ENCODE peak calls at places on chromosomes 6 and 20, in four cellular contexts. D, M, Z and L are unnamed samples.

GRCh38 chr6:56652231-56652630 is 9.5 kb upstream of the DST start:
- DNase-seq in M (no peak), Z (no peak), D (peak; percentile 80), L (no peak)

GRCh38 chr6:162198925-162199324 is 528.6 kb downstream of the PRKN start:
- DNase-seq in D (no peak), M (no peak), Z (no peak), L (no peak)

GRCh38 chr6:152634773-152635172 is 2.4 kb downstream of the SYNE1 start:
- DNase-seq in D (no peak), M (no peak), Z (no peak), L (no peak)

GRCh38 chr6:126804255-126805064 is 314.0 kb upstream of the RSPO3 start:
- DNase-seq in M (no peak), Z (peak; percentile 60), D (peak; percentile 58), L (no peak)

GRCh38 chr6:13511913-13512717 is 24.7 kb upstream of the GFOD1 start:
- DNase-seq in M (no peak), D (no peak), Z (no peak), L (peak; percentile 82)

GRCh38 chr6:158955265-158955664 is 44.7 kb downstream of the RSPH3 start:
- DNase-seq in Z (no peak), D (no peak), M (no peak), L (no peak)

GRCh38 chr6:147676468-147676867 is 168.0 kb downstream of the SAMD5 start:
- DNase-seq in Z (no peak), D (no peak), M (no peak), L (no peak)

GRCh38 chr20:41213150-41213820 is 75.9 kb downstream of the PLCG1 start:
- DNase-seq in M (no peak), D (peak; percentile 55), Z (peak; percentile 33), L (no peak)

GRCh38 chr20:1185781-1186334 is 1.1 kb upstream of the TMEM74B start:
- DNase-seq in M (no peak), Z (peak; percentile 42), D (peak; percentile 36), L (peak; percentile 37)

GRCh38 chr6:83071023-83071422 is 3.6 kb downstream of the DOP1A start:
- DNase-seq in Z (no peak), M (no peak), D (no peak), L (no peak)

GRCh38 chr6:169654590-169655391 is 47.0 kb downstream of the WDR27 start:
- DNase-seq in D (peak; percentile 63), Z (no peak), M (peak; percentile 72), L (no peak)